ENCODE peak calls at places on chromosomes 6 and 20, in eight cellular contexts. One of them, this sample, is unnamed.

GRCh38 chr6:37103169-37104039 is 66.5 kb upstream of the PIM1 start:
- DNase-seq in stimulated activated CD4-positive, alpha-beta T cell treated with anti-CD3 and anti-CD28 coated beads, Interleukin-1b, Interleukin-23, amount 100 ng/mL, for 24 hours: no peak
- DNase-seq in astrocyte of the spinal cord: no peak
- DNase-seq in NCI-H1105 treated with DMSO at 0.1 percent for 48 hours: peak
- DNase-seq in H7: peak
- DNase-seq in GDM1: no peak
- DNase-seq in astrocyte of the hippocampus: peak
- DNase-seq in amniotic stem cell: no peak
- DNase-seq in this sample: no peak

GRCh38 chr20:34013532-34013931 is 19.8 kb downstream of the RALY start:
- DNase-seq in GDM1: no peak
- DNase-seq in astrocyte of the hippocampus: no peak
- DNase-seq in amniotic stem cell: no peak
- DNase-seq in stimulated activated CD4-positive, alpha-beta T cell treated with anti-CD3 and anti-CD28 coated beads, Interleukin-1b, Interleukin-23, amount 100 ng/mL, for 24 hours: no peak
- DNase-seq in NCI-H1105 treated with DMSO at 0.1 percent for 48 hours: no peak
- DNase-seq in astrocyte of the spinal cord: no peak
- DNase-seq in H7: no peak
- DNase-seq in this sample: no peak

GRCh38 chr6:4658486-4658885 is 117.7 kb upstream of the CDYL start:
- DNase-seq in GDM1: no peak
- DNase-seq in amniotic stem cell: no peak
- DNase-seq in stimulated activated CD4-positive, alpha-beta T cell treated with anti-CD3 and anti-CD28 coated beads, Interleukin-1b, Interleukin-23, amount 100 ng/mL, for 24 hours: no peak
- DNase-seq in astrocyte of the spinal cord: no peak
- DNase-seq in H7: no peak
- DNase-seq in NCI-H1105 treated with DMSO at 0.1 percent for 48 hours: no peak
- DNase-seq in astrocyte of the hippocampus: no peak
- DNase-seq in this sample: no peak

GRCh38 chr6:33952016-33952415 is 148.2 kb upstream of the MLN start:
- DNase-seq in stimulated activated CD4-positive, alpha-beta T cell treated with anti-CD3 and anti-CD28 coated beads, Interleukin-1b, Interleukin-23, amount 100 ng/mL, for 24 hours: no peak
- DNase-seq in NCI-H1105 treated with DMSO at 0.1 percent for 48 hours: no peak
- DNase-seq in amniotic stem cell: no peak
- DNase-seq in astrocyte of the hippocampus: no peak
- DNase-seq in astrocyte of the spinal cord: no peak
- DNase-seq in GDM1: no peak
- DNase-seq in H7: no peak
- DNase-seq in this sample: no peak

GRCh38 chr6:157240059-157240959 is 83.0 kb downstream of the TMEM242 start:
- DNase-seq in NCI-H1105 treated with DMSO at 0.1 percent for 48 hours: peak
- DNase-seq in H7: peak
- DNase-seq in stimulated activated CD4-positive, alpha-beta T cell treated with anti-CD3 and anti-CD28 coated beads, Interleukin-1b, Interleukin-23, amount 100 ng/mL, for 24 hours: no peak
- DNase-seq in astrocyte of the hippocampus: peak
- DNase-seq in astrocyte of the spinal cord: peak
- DNase-seq in GDM1: no peak
- DNase-seq in amniotic stem cell: no peak
- DNase-seq in this sample: no peak

GRCh38 chr6:113995632-113996031 is 24.7 kb upstream of the HDAC2 start:
- DNase-seq in stimulated activated CD4-positive, alpha-beta T cell treated with anti-CD3 and anti-CD28 coated beads, Interleukin-1b, Interleukin-23, amount 100 ng/mL, for 24 hours: no peak
- DNase-seq in amniotic stem cell: peak
- DNase-seq in H7: no peak
- DNase-seq in astrocyte of the spinal cord: peak
- DNase-seq in GDM1: no peak
- DNase-seq in NCI-H1105 treated with DMSO at 0.1 percent for 48 hours: peak
- DNase-seq in astrocyte of the hippocampus: peak
- DNase-seq in this sample: no peak

GRCh38 chr6:147201885-147202515 is 2.2 kb upstream of the STXBP5 start:
- DNase-seq in GDM1: peak
- DNase-seq in astrocyte of the hippocampus: peak
- DNase-seq in H7: peak
- DNase-seq in stimulated activated CD4-positive, alpha-beta T cell treated with anti-CD3 and anti-CD28 coated beads, Interleukin-1b, Interleukin-23, amount 100 ng/mL, for 24 hours: no peak
- DNase-seq in astrocyte of the spinal cord: peak
- DNase-seq in amniotic stem cell: no peak
- DNase-seq in NCI-H1105 treated with DMSO at 0.1 percent for 48 hours: peak
- DNase-seq in this sample: peak

GRCh38 chr20:10555865-10556308 is 117.9 kb downstream of the JAG1 start:
- DNase-seq in amniotic stem cell: peak
- DNase-seq in astrocyte of the hippocampus: peak
- DNase-seq in H7: no peak
- DNase-seq in stimulated activated CD4-positive, alpha-beta T cell treated with anti-CD3 and anti-CD28 coated beads, Interleukin-1b, Interleukin-23, amount 100 ng/mL, for 24 hours: no peak
- DNase-seq in GDM1: no peak
- DNase-seq in NCI-H1105 treated with DMSO at 0.1 percent for 48 hours: no peak
- DNase-seq in astrocyte of the spinal cord: peak
- DNase-seq in this sample: no peak

GRCh38 chr20:24503352-24503931 is 34.0 kb downstream of the SYNDIG1 start:
- DNase-seq in GDM1: no peak
- DNase-seq in H7: no peak
- DNase-seq in astrocyte of the spinal cord: peak
- DNase-seq in astrocyte of the hippocampus: peak
- DNase-seq in stimulated activated CD4-positive, alpha-beta T cell treated with anti-CD3 and anti-CD28 coated beads, Interleukin-1b, Interleukin-23, amount 100 ng/mL, for 24 hours: no peak
- DNase-seq in amniotic stem cell: no peak
- DNase-seq in NCI-H1105 treated with DMSO at 0.1 percent for 48 hours: no peak
- DNase-seq in this sample: no peak

GRCh38 chr6:151021878-151022277 is 156.4 kb downstream of the MTHFD1L start:
- DNase-seq in astrocyte of the spinal cord: peak
- DNase-seq in stimulated activated CD4-positive, alpha-beta T cell treated with anti-CD3 and anti-CD28 coated beads, Interleukin-1b, Interleukin-23, amount 100 ng/mL, for 24 hours: no peak
- DNase-seq in NCI-H1105 treated with DMSO at 0.1 percent for 48 hours: no peak
- DNase-seq in GDM1: no peak
- DNase-seq in astrocyte of the hippocampus: no peak
- DNase-seq in H7: no peak
- DNase-seq in amniotic stem cell: no peak
- DNase-seq in this sample: no peak

GRCh38 chr6:16481680-16482079 is 243.3 kb downstream of the GMPR start:
- DNase-seq in GDM1: no peak
- DNase-seq in astrocyte of the hippocampus: no peak
- DNase-seq in amniotic stem cell: no peak
- DNase-seq in NCI-H1105 treated with DMSO at 0.1 percent for 48 hours: no peak
- DNase-seq in stimulated activated CD4-positive, alpha-beta T cell treated with anti-CD3 and anti-CD28 coated beads, Interleukin-1b, Interleukin-23, amount 100 ng/mL, for 24 hours: no peak
- DNase-seq in H7: no peak
- DNase-seq in astrocyte of the spinal cord: no peak
- DNase-seq in this sample: no peak

GRCh38 chr6:116008470-116009229 is 52.0 kb downstream of the FRK start:
- DNase-seq in astrocyte of the spinal cord: peak
- DNase-seq in stimulated activated CD4-positive, alpha-beta T cell treated with anti-CD3 and anti-CD28 coated beads, Interleukin-1b, Interleukin-23, amount 100 ng/mL, for 24 hours: no peak
- DNase-seq in H7: no peak
- DNase-seq in GDM1: no peak
- DNase-seq in NCI-H1105 treated with DMSO at 0.1 percent for 48 hours: no peak
- DNase-seq in astrocyte of the hippocampus: peak
- DNase-seq in amniotic stem cell: peak
- DNase-seq in this sample: no peak

GRCh38 chr6:105810105-105810921 is 275.8 kb upstream of the PRDM1 start:
- DNase-seq in astrocyte of the hippocampus: peak
- DNase-seq in NCI-H1105 treated with DMSO at 0.1 percent for 48 hours: no peak
- DNase-seq in stimulated activated CD4-positive, alpha-beta T cell treated with anti-CD3 and anti-CD28 coated beads, Interleukin-1b, Interleukin-23, amount 100 ng/mL, for 24 hours: no peak
- DNase-seq in GDM1: peak
- DNase-seq in H7: no peak
- DNase-seq in astrocyte of the spinal cord: peak
- DNase-seq in amniotic stem cell: peak
- DNase-seq in this sample: peak

GRCh38 chr20:17026346-17026745 is 200.5 kb upstream of the PCSK2 start:
- DNase-seq in amniotic stem cell: no peak
- DNase-seq in stimulated activated CD4-positive, alpha-beta T cell treated with anti-CD3 and anti-CD28 coated beads, Interleukin-1b, Interleukin-23, amount 100 ng/mL, for 24 hours: no peak
- DNase-seq in astrocyte of the spinal cord: no peak
- DNase-seq in GDM1: no peak
- DNase-seq in NCI-H1105 treated with DMSO at 0.1 percent for 48 hours: no peak
- DNase-seq in astrocyte of the hippocampus: no peak
- DNase-seq in H7: no peak
- DNase-seq in this sample: no peak

GRCh38 chr6:98416027-98416426 is 418.3 kb upstream of the POU3F2 start:
- DNase-seq in stimulated activated CD4-positive, alpha-beta T cell treated with anti-CD3 and anti-CD28 coated beads, Interleukin-1b, Interleukin-23, amount 100 ng/mL, for 24 hours: no peak
- DNase-seq in amniotic stem cell: no peak
- DNase-seq in NCI-H1105 treated with DMSO at 0.1 percent for 48 hours: peak
- DNase-seq in GDM1: no peak
- DNase-seq in astrocyte of the hippocampus: peak
- DNase-seq in astrocyte of the spinal cord: no peak
- DNase-seq in H7: no peak
- DNase-seq in this sample: no peak

GRCh38 chr6:35080016-35080680 is 61.0 kb downstream of the TCP11 start:
- DNase-seq in NCI-H1105 treated with DMSO at 0.1 percent for 48 hours: no peak
- DNase-seq in astrocyte of the spinal cord: no peak
- DNase-seq in astrocyte of the hippocampus: no peak
- DNase-seq in stimulated activated CD4-positive, alpha-beta T cell treated with anti-CD3 and anti-CD28 coated beads, Interleukin-1b, Interleukin-23, amount 100 ng/mL, for 24 hours: no peak
- DNase-seq in amniotic stem cell: no peak
- DNase-seq in GDM1: no peak
- DNase-seq in H7: peak
- DNase-seq in this sample: no peak

GRCh38 chr6:154276810-154277577 is 79.6 kb downstream of the IPCEF1 start:
- DNase-seq in astrocyte of the hippocampus: peak
- DNase-seq in GDM1: peak
- DNase-seq in NCI-H1105 treated with DMSO at 0.1 percent for 48 hours: peak
- DNase-seq in astrocyte of the spinal cord: peak
- DNase-seq in H7: peak
- DNase-seq in stimulated activated CD4-positive, alpha-beta T cell treated with anti-CD3 and anti-CD28 coated beads, Interleukin-1b, Interleukin-23, amount 100 ng/mL, for 24 hours: no peak
- DNase-seq in amniotic stem cell: peak
- DNase-seq in this sample: peak

GRCh38 chr6:34515473-34516387 is 40.4 kb downstream of the SPDEF start:
- DNase-seq in astrocyte of the hippocampus: no peak
- DNase-seq in NCI-H1105 treated with DMSO at 0.1 percent for 48 hours: no peak
- DNase-seq in amniotic stem cell: no peak
- DNase-seq in astrocyte of the spinal cord: no peak
- DNase-seq in GDM1: no peak
- DNase-seq in H7: peak
- DNase-seq in stimulated activated CD4-positive, alpha-beta T cell treated with anti-CD3 and anti-CD28 coated beads, Interleukin-1b, Interleukin-23, amount 100 ng/mL, for 24 hours: no peak
- DNase-seq in this sample: no peak

GRCh38 chr20:21693322-21693721 is 12.1 kb upstream of the PAX1 start:
- DNase-seq in NCI-H1105 treated with DMSO at 0.1 percent for 48 hours: peak
- DNase-seq in amniotic stem cell: no peak
- DNase-seq in astrocyte of the hippocampus: no peak
- DNase-seq in GDM1: no peak
- DNase-seq in astrocyte of the spinal cord: no peak
- DNase-seq in H7: peak
- DNase-seq in stimulated activated CD4-positive, alpha-beta T cell treated with anti-CD3 and anti-CD28 coated beads, Interleukin-1b, Interleukin-23, amount 100 ng/mL, for 24 hours: no peak
- DNase-seq in this sample: no peak

This sample was measured in Kasumi-1.